ENCODE peak calls at places on chromosomes 16 and 17, in six cellular contexts. K, Z, B, C, X and A are unnamed samples. For H3K4me1, the result is how much of the 10 kb centered on the place peaks cover.

GRCh38 chr16:80007216-80007615 is 406.7 kb upstream of the MAF start:
- DNase-seq in B (no peak), C (no peak), Z (no peak), X (no peak), K (no peak), A (no peak)

GRCh38 chr17:43367588-43368242 is 31.1 kb upstream of the ARL4D start:
- DNase-seq in X (no peak), B (peak), K (peak), C (peak), Z (no peak), A (no peak)

GRCh38 chr17:17119533-17119932 is 77.3 kb downstream of the MPRIP start:
- DNase-seq in C (peak), Z (no peak), K (peak), X (no peak), B (no peak), A (peak)

GRCh38 chr16:15643453-15644305 is 725 bp upstream of the MARF1 start:
- DNase-seq in Z (no peak), X (no peak), K (peak), B (peak), C (peak), A (no peak)

GRCh38 chr17:42517516-42517915 is 18.5 kb upstream of the NAGLU start:
- DNase-seq in K (peak), Z (peak), C (peak), X (peak), B (peak), A (peak)

GRCh38 chr16:66248096-66248495 is 118.4 kb upstream of the CDH5 start:
- DNase-seq in B (no peak), X (peak), C (no peak), Z (peak), K (peak), A (no peak)

GRCh38 chr17:75665981-75666380 is 973 bp downstream of the RECQL5 start:
- DNase-seq in X (no peak), C (no peak), K (no peak), B (no peak), Z (no peak), A (peak)

GRCh38 chr17:67751101-67752074 is 33.7 kb downstream of the NOL11 start:
- DNase-seq in X (no peak), K (no peak), Z (no peak), B (peak), C (no peak), A (no peak)

GRCh38 chr17:63445571-63446217 is 412 bp downstream of the CYB561 start:
- DNase-seq in X (peak), B (no peak), C (peak), K (peak), Z (no peak), A (no peak)

GRCh38 chr17:49399995-49400394 is 14.7 kb downstream of the PHB1 start:
- DNase-seq in B (no peak), K (no peak), Z (no peak), X (no peak), C (no peak), A (no peak)

GRCh38 chr16:59698341-59698979 is 964.3 kb upstream of the GOT2 start:
- DNase-seq in X (no peak), C (no peak), K (peak), B (no peak), Z (no peak), A (no peak)

GRCh38 chr17:42342242-42343008 is 45.8 kb downstream of the STAT3 start:
- DNase-seq in K (peak), C (no peak), Z (no peak), B (no peak), X (no peak), A (no peak)

GRCh38 chr17:61928101-61928436 is 287 bp upstream of the INTS2 start:
- DNase-seq in K (no peak), X (no peak), C (no peak), Z (no peak), B (no peak), A (no peak)

DNA sequence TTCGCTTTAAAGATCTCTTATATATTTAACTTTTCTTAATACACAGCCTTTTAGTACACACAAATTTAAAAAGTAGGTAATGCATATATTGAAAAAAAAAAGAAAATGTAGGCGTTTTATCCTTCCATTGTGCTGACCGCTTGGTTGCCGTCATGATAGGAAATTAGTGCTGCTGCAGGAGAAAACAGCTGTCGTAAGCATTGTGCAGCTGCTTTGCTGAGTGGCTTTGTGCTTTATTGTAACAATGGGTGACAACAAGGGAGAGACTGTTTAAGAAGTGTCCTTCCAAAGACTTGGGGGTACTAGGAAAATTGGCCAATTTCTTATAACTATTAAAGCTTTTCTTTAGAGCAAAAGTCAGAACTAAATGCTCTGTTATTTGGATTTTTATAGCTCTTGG is 5.0 kb downstream of the HERPUD1 start:
- DNase-seq in B (no peak), K (no peak), Z (no peak), X (no peak), C (no peak), A (peak)
- H3K4me1 ChIP-seq in B (under half), K (under half), Z (half or more), X (under half), C (under half), A (half or more)

GRCh38 chr16:4613636-4614570 is 785 bp downstream of the UBALD1 start:
- DNase-seq in B (peak), X (no peak), Z (peak), K (peak), C (peak), A (peak)
- H3K4me1 ChIP-seq in B (under half), X (under half), Z (half or more), K (under half), C (under half), A (under half)

GRCh38 chr16:68075980-68076379 is 9.2 kb upstream of the NFATC3 start:
- DNase-seq in C (no peak), B (no peak), K (no peak), X (no peak), Z (no peak), A (no peak)
- H3K4me1 ChIP-seq in C (under half), B (under half), K (under half), X (under half), Z (under half), A (half or more)

DNA sequence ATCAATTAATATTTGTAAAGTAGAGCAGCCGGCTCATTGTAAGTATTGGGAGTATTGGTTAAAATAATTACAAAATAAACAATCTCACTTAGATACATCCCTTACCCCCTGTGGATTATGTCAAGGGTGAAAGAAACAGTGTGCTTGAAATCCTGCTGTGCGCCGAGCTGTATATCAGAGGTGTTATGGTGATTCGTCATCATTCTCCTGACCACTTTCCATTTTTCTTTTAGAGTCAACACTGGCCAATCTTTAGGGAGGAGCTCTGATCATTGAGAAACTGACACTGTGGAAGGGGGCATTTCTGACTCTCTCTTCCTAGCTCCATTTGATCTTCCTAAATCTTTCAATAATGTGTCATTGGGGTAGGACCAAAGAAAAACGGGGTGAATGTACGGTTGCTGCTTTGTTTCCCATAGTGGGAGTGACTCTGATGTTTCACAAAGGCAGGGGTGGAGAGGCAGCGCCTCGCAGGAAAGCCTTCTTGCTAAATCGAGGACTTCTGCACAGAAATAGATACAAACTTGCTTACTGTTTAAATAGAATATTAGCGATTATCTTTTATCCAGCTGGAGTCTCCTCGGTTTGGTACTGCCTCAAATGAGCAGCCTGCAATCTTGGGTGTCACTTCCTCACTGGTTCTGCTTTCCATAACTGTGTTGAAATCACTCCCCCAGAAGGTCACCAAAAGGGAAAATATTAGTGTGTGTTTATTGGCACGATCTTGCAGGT is 123.5 kb downstream of the PRKCB start:
- DNase-seq in C (no peak), Z (no peak), B (no peak), K (no peak), X (no peak), A (no peak)
- H3K4me1 ChIP-seq in C (under half), Z (under half), B (under half), K (under half), X (under half), A (half or more)

GRCh38 chr17:82529914-82530300 is 10.4 kb downstream of the FOXK2 start:
- DNase-seq in C (no peak), K (no peak), B (no peak), Z (no peak), X (no peak), A (no peak)
- H3K4me1 ChIP-seq in C (under half), K (under half), B (under half), Z (half or more), X (under half), A (under half)

GRCh38 chr16:89921131-89921698 is 1.9 kb upstream of the TUBB3 start:
- DNase-seq in C (no peak), K (peak), Z (no peak), X (peak), B (no peak), A (no peak)

GRCh38 chr16:89917773-89918452 is 749 bp upstream of the MC1R start:
- DNase-seq in C (peak), X (peak), Z (peak), B (peak), K (peak), A (peak)

GRCh38 chr16:89919535-89920406 is 1.1 kb downstream of the MC1R start:
- DNase-seq in K (no peak), B (no peak), C (no peak), X (no peak), Z (no peak), A (no peak)

GRCh38 chr16:89920723-89921122 is 2.1 kb downstream of the MC1R start:
- DNase-seq in B (no peak), Z (no peak), C (no peak), K (peak), X (peak), A (no peak)

GRCh38 chr16:89918453-89919347 is at the start of gene MC1R:
- DNase-seq in X (no peak), B (peak), C (peak), K (peak), Z (no peak), A (no peak)
- H3K4me1 ChIP-seq in X (under half), B (under half), C (under half), K (under half), Z (half or more), A (half or more)

DNA sequence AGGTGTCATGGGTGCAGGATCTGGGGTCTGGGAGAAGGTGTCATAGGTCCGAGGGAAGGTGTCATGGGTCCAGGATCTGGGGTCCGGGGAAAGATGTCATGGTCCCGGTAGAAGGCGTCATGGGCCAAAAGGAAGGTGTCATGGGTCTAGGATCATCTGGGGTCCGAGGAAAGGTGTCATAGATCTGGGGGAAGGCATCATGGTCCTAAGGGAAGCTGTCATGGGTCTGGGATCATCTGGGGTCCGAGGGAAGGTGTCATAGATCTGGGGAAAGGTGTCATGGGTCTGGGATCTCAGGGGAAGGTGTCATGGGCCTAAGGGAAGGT is 972 bp downstream of the RAB40C start:
- DNase-seq in X (no peak), C (no peak), K (no peak), Z (no peak), B (no peak), A (no peak)
- H3K4me1 ChIP-seq in X (under half), C (under half), K (under half), Z (half or more), B (under half), A (half or more)

GRCh38 chr17:29159286-29159860 is 20.8 kb downstream of the MYO18A start:
- DNase-seq in B (no peak), K (peak), X (no peak), C (no peak), Z (no peak), A (peak)

GRCh38 chr17:29158096-29158495 is 22.1 kb downstream of the MYO18A start:
- DNase-seq in X (no peak), K (no peak), B (no peak), Z (no peak), C (no peak), A (peak)

GRCh38 chr17:29158515-29159275 is 21.5 kb downstream of the MYO18A start:
- DNase-seq in C (no peak), B (no peak), Z (no peak), X (no peak), K (peak), A (peak)

GRCh38 chr17:29162082-29162908 is 17.9 kb downstream of the MYO18A start:
- DNase-seq in C (no peak), K (no peak), B (no peak), X (no peak), Z (no peak), A (no peak)

GRCh38 chr17:29160253-29160652 is 19.9 kb downstream of the MYO18A start:
- DNase-seq in X (no peak), K (no peak), B (no peak), Z (no peak), C (no peak), A (peak)
- H3K4me1 ChIP-seq in X (under half), K (under half), B (under half), Z (half or more), C (half or more), A (under half)